ENCODE peak calls at places on chromosome 22, in nine cellular contexts. S is RWPE2, U is spleen, C is A549, E is colonic mucosa, D is psoas muscle, N is AG09309, O is tibial nerve, A is astrocyte of the spinal cord. Z is an unnamed sample.

GRCh38 chr22:48824673-48825651 is 1002.7 kb downstream of the BRD1 start:
- DNase-seq in S (no peak), U (peak), C (no peak), E (no peak), D (no peak), N (no peak), O (no peak), A (no peak), Z (no peak)

GRCh38 chr22:28759861-28760560 is 12.5 kb upstream of the CCDC117 start:
- DNase-seq in S (no peak), U (peak), C (peak), E (no peak), D (no peak), N (no peak), O (no peak), A (peak), Z (peak)

GRCh38 chr22:28441720-28442263 is 237.8 kb downstream of the TTC28 start:
- DNase-seq in S (no peak), U (no peak), C (no peak), E (no peak), D (no peak), N (no peak), O (no peak), A (peak), Z (peak)

GRCh38 chr22:30648825-30649224 is 13.2 kb downstream of the SLC35E4 start:
- DNase-seq in S (no peak), U (no peak), C (no peak), E (no peak), D (no peak), N (no peak), O (no peak), A (no peak), Z (no peak)

GRCh38 chr22:48204296-48204695 is 1441.8 kb downstream of the TBC1D22A start:
- DNase-seq in S (no peak), U (no peak), C (no peak), E (peak), D (no peak), N (no peak), O (no peak), A (no peak), Z (no peak)

GRCh38 chr22:23313791-23314567 is 133.7 kb downstream of the BCR start:
- DNase-seq in S (no peak), U (no peak), C (no peak), E (no peak), D (no peak), N (no peak), O (no peak), A (no peak), Z (no peak)

GRCh38 chr22:47376322-47376700 is 613.9 kb downstream of the TBC1D22A start:
- DNase-seq in S (peak), U (no peak), C (no peak), E (no peak), D (no peak), N (no peak), O (no peak), A (no peak), Z (no peak)

GRCh38 chr22:37533995-37534394 is 14.8 kb upstream of the CARD10 start:
- DNase-seq in S (no peak), U (no peak), C (no peak), E (no peak), D (no peak), N (no peak), O (no peak), A (peak), Z (peak)

GRCh38 chr22:38864361-38865191 is 7.4 kb downstream of the CBX6 start:
- DNase-seq in S (no peak), U (peak), C (no peak), E (no peak), D (peak), N (no peak), O (no peak), A (no peak), Z (no peak)

GRCh38 chr22:32119568-32120235 is 39.4 kb downstream of the C22orf42 start:
- DNase-seq in S (no peak), U (no peak), C (no peak), E (no peak), D (no peak), N (no peak), O (no peak), A (no peak), Z (no peak)

DNA sequence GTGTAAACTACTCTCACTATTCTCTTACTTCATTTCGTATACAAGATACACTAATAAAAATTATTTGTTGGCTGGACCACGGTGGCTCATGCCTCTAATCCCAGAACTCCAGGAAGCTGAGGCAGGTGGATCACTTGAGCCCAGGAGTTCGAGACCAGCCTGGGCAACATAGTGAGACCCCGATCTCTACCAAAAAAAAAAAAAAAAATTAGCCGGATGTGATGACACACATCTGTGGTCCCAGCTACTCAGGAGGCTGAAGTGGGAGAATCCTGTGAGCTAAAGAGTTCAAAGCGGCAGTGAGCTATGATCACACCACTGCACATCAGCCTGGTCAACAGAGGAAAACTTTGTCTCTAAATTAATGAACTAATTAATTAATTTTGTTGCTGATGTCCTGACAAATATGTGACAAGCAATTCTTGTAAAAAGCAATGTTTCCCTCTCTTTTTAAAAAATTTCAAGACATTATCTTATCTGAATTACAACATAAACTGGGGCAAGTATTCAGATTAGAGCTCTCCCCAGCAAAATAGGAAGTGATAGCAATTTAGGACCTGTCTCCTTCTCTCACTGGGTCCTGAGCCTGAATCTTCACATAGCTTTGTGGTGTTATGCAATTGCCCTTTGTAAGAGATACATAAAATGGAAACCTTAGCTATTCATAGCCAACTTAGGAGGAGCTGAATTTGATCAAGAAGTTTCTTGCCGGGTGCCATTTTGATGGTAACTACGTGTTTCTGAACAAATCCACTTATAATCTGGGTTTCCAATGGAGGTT is 17.6 kb upstream of the TMA7B start:
- DNase-seq in S (no peak), U (no peak), C (no peak), E (no peak), D (no peak), N (no peak), O (no peak), A (no peak), Z (no peak)
- H3K4me3 ChIP-seq in S (no peak), U (no peak), C (no peak), E (no peak), D (no peak), N (no peak), O (no peak), A (no peak), Z (no peak)

DNA sequence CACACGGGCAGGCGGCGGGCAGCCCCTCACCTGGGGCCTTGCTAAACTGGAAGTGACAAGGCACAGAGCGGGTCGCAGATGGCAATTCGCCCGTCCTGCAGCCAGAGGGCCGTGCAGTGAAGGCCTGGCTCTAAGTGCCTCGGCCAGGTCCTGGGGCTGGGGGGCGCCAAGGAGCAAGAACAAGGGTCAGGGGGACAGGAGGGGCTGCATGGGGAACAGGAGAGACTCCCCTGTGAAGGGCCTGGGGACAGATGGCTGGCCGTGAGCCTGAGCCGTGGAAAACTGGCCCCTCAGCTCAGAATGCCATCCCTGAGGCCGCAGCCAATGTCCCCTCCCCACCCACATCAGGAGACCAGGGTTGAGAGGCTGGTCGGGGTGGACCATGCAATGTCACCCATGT is 60.0 kb downstream of the RTL6 start:
- DNase-seq in S (no peak), U (no peak), C (no peak), E (no peak), D (no peak), N (no peak), O (no peak), A (no peak), Z (no peak)
- TF ChIP-seq CTCF in S (no peak), U (no peak), C (no peak), E (no peak), D (no peak), N (peak), O (no peak), A (no peak), Z (no peak)

GRCh38 chr22:36325163-36326031 is 62.4 kb downstream of the MYH9 start:
- DNase-seq in S (peak), U (no peak), C (no peak), E (peak), D (peak), N (peak), O (peak), A (peak), Z (peak)
- H3K4me3 ChIP-seq in S (no peak), U (no peak), C (no peak), E (no peak), D (no peak), N (no peak), O (no peak), A (no peak), Z (no peak)

GRCh38 chr22:50205781-50206569 is 5.2 kb downstream of the SELENOO start:
- DNase-seq in S (no peak), U (no peak), C (no peak), E (no peak), D (no peak), N (no peak), O (no peak), A (no peak), Z (no peak)

GRCh38 chr22:50202130-50202671 is 1.4 kb downstream of the SELENOO start:
- DNase-seq in S (no peak), U (no peak), C (no peak), E (no peak), D (no peak), N (no peak), O (no peak), A (no peak), Z (no peak)

GRCh38 chr22:50200333-50201190 is at the start of gene SELENOO:
- DNase-seq in S (peak), U (peak), C (peak), E (peak), D (peak), N (peak), O (peak), A (peak), Z (peak)

GRCh38 chr22:50201191-50202129 is 649 bp downstream of the SELENOO start:
- DNase-seq in S (no peak), U (peak), C (no peak), E (peak), D (no peak), N (no peak), O (no peak), A (no peak), Z (peak)

DNA sequence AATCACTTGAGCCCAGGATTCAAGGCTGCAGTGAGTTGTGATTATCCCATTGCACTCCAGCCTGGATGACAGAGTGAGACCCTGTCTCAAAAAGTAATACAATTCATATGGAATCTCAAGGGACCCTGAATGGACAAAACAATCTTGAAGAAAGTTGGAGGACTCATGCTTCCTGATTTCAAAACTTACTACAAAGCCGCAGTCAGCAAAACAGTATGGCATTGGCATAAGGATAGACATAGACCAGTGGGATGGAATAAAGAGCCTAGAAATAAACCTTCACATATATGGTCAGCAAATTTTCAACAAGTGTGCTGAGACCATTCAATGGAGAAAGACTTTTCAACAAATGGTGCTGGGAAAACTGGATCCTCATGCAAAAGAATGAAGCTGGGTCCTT is 2.5 kb downstream of the SELENOO start:
- DNase-seq in S (no peak), U (no peak), C (no peak), E (no peak), D (no peak), N (no peak), O (no peak), A (no peak), Z (no peak)
- TF ChIP-seq CTCF in S (no peak), U (no peak), C (no peak), E (no peak), D (no peak), N (no peak), O (no peak), A (no peak), Z (no peak)